ENCODE peak calls at places on chromosomes 11 and 22, in five cellular contexts. V is stomach, L is uterus, G is adrenal gland, B is NB4. J is an unnamed sample.

GRCh38 chr11:125568970-125569912 is at the start of gene EI24:
- DNase-seq in G (peak; percentile 91), V (peak; percentile 92), B (peak; percentile 94), L (peak; percentile 86), J (peak; percentile 80)

GRCh38 chr11:68843703-68844312 is 2.1 kb upstream of the CPT1A start:
- DNase-seq in L (peak; percentile 42), V (peak; percentile 95), G (peak; percentile 82), B (peak; percentile 92), J (peak; percentile 50)

GRCh38 chr22:43435851-43436535 is 24.2 kb downstream of the MPPED1 start:
- DNase-seq in V (peak; percentile 88), L (no peak), G (no peak), B (no peak), J (no peak)

GRCh38 chr11:115653926-115654325 is 149.7 kb upstream of the CADM1 start:
- DNase-seq in B (no peak), V (no peak), G (no peak), L (no peak), J (no peak)

GRCh38 chr11:46845440-46845739 is 690 bp downstream of the CKAP5 start:
- DNase-seq in G (no peak), V (no peak), B (no peak), L (no peak), J (no peak)

GRCh38 chr11:32610926-32611325 is 27.3 kb downstream of the EIF3M start:
- DNase-seq in B (no peak), L (no peak), V (no peak), G (no peak), J (no peak)

GRCh38 chr11:128316541-128317206 is 270.7 kb downstream of the ETS1 start:
- DNase-seq in G (no peak), B (peak; percentile 69), L (no peak), V (no peak), J (no peak)

GRCh38 chr11:44989831-44990566 is 39.3 kb upstream of the TP53I11 start:
- DNase-seq in B (no peak), G (no peak), V (peak; percentile 20), L (no peak), J (no peak)

GRCh38 chr22:19803736-19804267 is 43.2 kb downstream of the TBX1 start:
- DNase-seq in L (no peak), G (no peak), B (no peak), V (no peak), J (no peak)

GRCh38 chr22:20080776-20081654 is 974 bp downstream of the DGCR8 start:
- DNase-seq in V (no peak), G (peak; percentile 47), B (peak; percentile 52), L (no peak), J (peak; percentile 36)

GRCh38 chr11:74927496-74927895 is 21.4 kb downstream of the XRRA1 start:
- DNase-seq in L (no peak), B (no peak), V (no peak), G (no peak), J (no peak)

GRCh38 chr11:20131744-20132666 is 28.3 kb downstream of the DBX1 start:
- DNase-seq in G (peak; percentile 76), L (peak; percentile 69), V (peak; percentile 68), B (peak; percentile 46), J (peak; percentile 46)

GRCh38 chr11:111922803-111923202 is 4.1 kb downstream of the C11orf52 start:
- DNase-seq in V (peak; percentile 49), B (no peak), L (peak; percentile 91), G (peak; percentile 80), J (no peak)

GRCh38 chr11:128187829-128188228 is 399.5 kb downstream of the ETS1 start:
- DNase-seq in G (no peak), B (no peak), L (no peak), V (no peak), J (no peak)

GRCh38 chr22:46661221-46661851 is 41.1 kb downstream of the GRAMD4 start:
- DNase-seq in B (no peak), V (no peak), G (peak; percentile 79), L (no peak), J (peak; percentile 86)

GRCh38 chr11:62343822-62344609 is 6.8 kb downstream of the ASRGL1 start:
- DNase-seq in G (no peak), L (no peak), V (no peak), B (peak; percentile 66), J (no peak)

GRCh38 chr11:26204110-26204509 is 127.8 kb upstream of the ANO3 start:
- DNase-seq in V (no peak), B (no peak), G (no peak), L (no peak), J (no peak)

GRCh38 chr11:70736461-70736860 is 338.1 kb downstream of the CTTN start:
- DNase-seq in G (no peak), B (no peak), L (no peak), V (no peak), J (no peak)

GRCh38 chr11:130671801-130672700 is 223.6 kb downstream of the ADAMTS15 start:
- DNase-seq in G (peak; percentile 34), V (peak; percentile 49), B (no peak), L (peak; percentile 67), J (peak; percentile 7)

GRCh38 chr11:7251487-7251835 is 243 bp upstream of the SYT9 start:
- DNase-seq in V (no peak), G (no peak), B (no peak), L (no peak), J (no peak)

GRCh38 chr11:7251836-7252682 is at the start of gene SYT9:
- DNase-seq in G (peak; percentile 63), B (no peak), V (peak; percentile 54), L (peak; percentile 16), J (no peak)

GRCh38 chr11:7246179-7246578 is 5.5 kb upstream of the SYT9 start:
- DNase-seq in B (no peak), L (no peak), G (no peak), V (no peak), J (no peak)

GRCh38 chr11:7252683-7253213 is 1.0 kb downstream of the SYT9 start:
- DNase-seq in B (no peak), G (peak; percentile 23), V (no peak), L (no peak), J (no peak)

GRCh38 chr11:7250166-7250565 is 1.5 kb upstream of the SYT9 start:
- DNase-seq in V (no peak), B (no peak), L (no peak), G (no peak), J (no peak)
- TF ChIP-seq POLR2A in V (no peak), B (no peak), L (no peak), G (no peak), J (no peak)

GRCh38 chr22:37604875-37605274 is 3.8 kb upstream of the GGA1 start:
- DNase-seq in L (no peak), V (no peak), B (no peak), G (no peak), J (no peak)

GRCh38 chr22:37601203-37601539 is 7.5 kb upstream of the GGA1 start:
- DNase-seq in B (no peak), G (no peak), V (no peak), L (no peak), J (no peak)

GRCh38 chr22:37604074-37604473 is 4.6 kb upstream of the GGA1 start:
- DNase-seq in L (no peak), B (no peak), V (no peak), G (no peak), J (no peak)

GRCh38 chr22:37599161-37599560 is 9.5 kb upstream of the GGA1 start:
- DNase-seq in B (no peak), L (no peak), V (no peak), G (peak; percentile 82), J (no peak)

GRCh38 chr22:37601540-37602442 is 6.8 kb upstream of the GGA1 start:
- DNase-seq in G (peak; percentile 52), V (peak; percentile 79), B (peak; percentile 96), L (no peak), J (peak; percentile 48)
- TF ChIP-seq POLR2A in G (no peak), V (no peak), B (peak; percentile 32), L (no peak), J (no peak)

GRCh38 chr22:29300807-29301601 is 5.4 kb upstream of the GAS2L1 start:
- DNase-seq in L (no peak), V (no peak), B (peak; percentile 27), G (peak; percentile 24), J (no peak)
- TF ChIP-seq POLR2A in L (no peak), V (no peak), B (no peak), G (no peak), J (no peak)

DNA sequence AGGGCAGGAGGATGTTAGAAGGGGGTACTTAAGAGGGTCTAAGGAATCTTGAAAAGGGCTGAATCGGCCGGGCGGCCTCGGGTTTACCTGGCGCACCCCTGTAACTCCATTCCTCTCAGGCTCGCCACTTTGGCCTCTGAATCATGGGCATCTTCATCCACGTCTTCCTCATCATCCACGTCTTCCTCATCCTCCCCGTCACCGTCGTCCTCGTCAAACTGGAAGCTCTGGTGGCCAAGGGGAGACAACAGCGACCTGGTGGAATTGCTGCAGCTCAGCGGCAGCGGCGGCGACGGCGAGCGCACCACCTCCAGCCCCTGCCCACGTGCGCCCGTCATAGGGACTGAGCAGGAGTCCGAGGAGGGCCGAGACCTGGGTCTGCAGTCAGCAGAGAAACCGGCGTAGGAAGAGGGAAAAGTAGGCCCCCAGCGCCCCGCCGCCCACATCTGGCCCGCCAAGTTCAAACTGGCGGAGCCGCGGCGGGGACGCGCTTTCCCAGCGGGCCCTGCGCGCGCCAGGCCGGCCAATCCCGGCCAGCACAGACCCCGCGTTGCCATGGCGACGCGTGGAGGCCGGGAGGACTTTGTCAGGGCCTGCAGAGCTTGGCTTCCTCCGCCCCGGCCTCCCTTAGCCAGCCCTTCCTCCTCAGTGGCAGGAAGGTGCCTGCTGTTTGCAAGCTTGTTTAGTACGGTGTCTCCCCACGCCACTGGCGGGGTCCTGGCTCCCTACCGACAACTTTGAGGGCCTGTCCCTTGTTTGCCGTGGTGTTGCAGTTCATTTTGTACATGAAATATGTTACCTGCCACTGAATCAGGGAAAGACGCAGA is at the start of gene CCDC34:
- DNase-seq in L (peak; percentile 85), G (peak; percentile 90), V (peak; percentile 92), B (peak; percentile 95), J (peak; percentile 90)
- TF ChIP-seq POLR2A in L (peak; percentile 17), G (peak; percentile 38), V (no peak), B (peak; percentile 55), J (peak; percentile 55)

J was measured in H54.